ENCODE peak calls at places on chromosomes 1 and 21, in four cellular contexts. One of them, this sample, is unnamed.

GRCh38 chr1:37042506-37042905 is 8.2 kb upstream of the GRIK3 start:
- DNase-seq in nephron progenitor cell: no peak
- DNase-seq in endothelial cell: no peak
- DNase-seq in NCI-H774: peak
- DNase-seq in this sample: no peak

GRCh38 chr1:8518490-8518801 is 200.5 kb downstream of the SLC45A1 start:
- DNase-seq in nephron progenitor cell: no peak
- DNase-seq in endothelial cell: no peak
- DNase-seq in NCI-H774: no peak
- DNase-seq in this sample: no peak

GRCh38 chr1:233477359-233477758 is 136.5 kb upstream of the KCNK1 start:
- DNase-seq in nephron progenitor cell: no peak
- DNase-seq in endothelial cell: no peak
- DNase-seq in NCI-H774: no peak
- DNase-seq in this sample: no peak

GRCh38 chr21:46210378-46211136 is 18.0 kb downstream of the LSS start:
- DNase-seq in nephron progenitor cell: no peak
- DNase-seq in endothelial cell: no peak
- DNase-seq in NCI-H774: no peak
- DNase-seq in this sample: no peak

GRCh38 chr1:5651964-5652751 is 340.1 kb downstream of the NPHP4 start:
- DNase-seq in nephron progenitor cell: peak
- DNase-seq in endothelial cell: no peak
- DNase-seq in NCI-H774: no peak
- DNase-seq in this sample: no peak

GRCh38 chr1:11787251-11787803 is 18.4 kb downstream of the MTHFR start:
- DNase-seq in nephron progenitor cell: no peak
- DNase-seq in endothelial cell: no peak
- DNase-seq in NCI-H774: no peak
- DNase-seq in this sample: no peak

GRCh38 chr1:228515200-228515834 is 28.1 kb downstream of the RNF187 start:
- DNase-seq in nephron progenitor cell: peak
- DNase-seq in endothelial cell: peak
- DNase-seq in NCI-H774: peak
- DNase-seq in this sample: no peak

GRCh38 chr1:27086026-27086425 is 68.9 kb downstream of the SLC9A1 start:
- DNase-seq in nephron progenitor cell: no peak
- DNase-seq in endothelial cell: no peak
- DNase-seq in NCI-H774: no peak
- DNase-seq in this sample: no peak

GRCh38 chr21:43835861-43836260 is 29.2 kb upstream of the AGPAT3 start:
- DNase-seq in nephron progenitor cell: no peak
- DNase-seq in endothelial cell: no peak
- DNase-seq in NCI-H774: no peak
- DNase-seq in this sample: no peak

GRCh38 chr1:95431216-95431615 is 197.2 kb downstream of the RWDD3 start:
- DNase-seq in nephron progenitor cell: no peak
- DNase-seq in endothelial cell: no peak
- DNase-seq in NCI-H774: no peak
- DNase-seq in this sample: no peak

GRCh38 chr1:8908388-8909151 is 30.1 kb upstream of the ENO1 start:
- DNase-seq in nephron progenitor cell: no peak
- DNase-seq in endothelial cell: no peak
- DNase-seq in NCI-H774: no peak
- DNase-seq in this sample: no peak

GRCh38 chr1:169529068-169529642 is 43.4 kb upstream of the SLC19A2 start:
- DNase-seq in nephron progenitor cell: no peak
- DNase-seq in endothelial cell: no peak
- DNase-seq in NCI-H774: peak
- DNase-seq in this sample: no peak

GRCh38 chr1:86618358-86618757 is 71.5 kb downstream of the CLCA4 start:
- DNase-seq in nephron progenitor cell: no peak
- DNase-seq in endothelial cell: no peak
- DNase-seq in NCI-H774: no peak
- DNase-seq in this sample: no peak